ENCODE peak calls at places on chromosomes 3 and 15, in eight cellular contexts. L, Y, S, K, P, E, I and B are unnamed samples.

GRCh38 chr15:90681480-90681879 is 35.7 kb upstream of the BLM start:
- DNase-seq in L (peak; percentile 31), Y (no peak), S (no peak), K (no peak), P (peak; percentile 84), E (no peak), I (peak; percentile 89), B (no peak)

GRCh38 chr3:147886889-147887288 is 477.7 kb downstream of the ZIC1 start:
- DNase-seq in L (no peak), Y (no peak), S (no peak), K (no peak), P (no peak), E (no peak), I (no peak), B (no peak)

GRCh38 chr15:36330598-36330997 is 248.8 kb upstream of the CDIN1 start:
- DNase-seq in L (no peak), Y (no peak), S (no peak), K (no peak), P (no peak), E (no peak), I (no peak), B (no peak)

GRCh38 chr3:181868576-181868975 is 156.9 kb downstream of the SOX2 start:
- DNase-seq in L (no peak), Y (no peak), S (no peak), K (no peak), P (no peak), E (no peak), I (no peak), B (no peak)

GRCh38 chr3:194900886-194901522 is 215.3 kb downstream of the FAM43A start:
- DNase-seq in L (no peak), Y (no peak), S (no peak), K (no peak), P (no peak), E (no peak), I (no peak), B (no peak)

GRCh38 chr3:50604628-50605588 is 6.7 kb downstream of the CISH start:
- DNase-seq in L (peak; percentile 91), Y (no peak), S (peak; percentile 88), K (peak; percentile 30), P (no peak), E (no peak), I (no peak), B (no peak)

GRCh38 chr15:79541176-79541575 is 109.0 kb downstream of the MINAR1 start:
- DNase-seq in L (no peak), Y (no peak), S (no peak), K (no peak), P (no peak), E (no peak), I (no peak), B (no peak)

GRCh38 chr3:141660598-141660947 is 77.5 kb upstream of the RNF7 start:
- DNase-seq in L (no peak), Y (no peak), S (peak; percentile 78), K (no peak), P (no peak), E (peak; percentile 24), I (no peak), B (no peak)

GRCh38 chr3:159266779-159267178 is 464.9 kb downstream of the MFSD1 start:
- DNase-seq in L (no peak), Y (no peak), S (no peak), K (no peak), P (peak; percentile 40), E (peak; percentile 11), I (peak; percentile 17), B (no peak)

GRCh38 chr15:60773893-60774292 is 295.0 kb upstream of the ICE2 start:
- DNase-seq in L (no peak), Y (no peak), S (no peak), K (no peak), P (peak; percentile 37), E (no peak), I (peak; percentile 14), B (no peak)

GRCh38 chr3:160084998-160085397 is 96.4 kb downstream of the IL12A start:
- DNase-seq in L (no peak), Y (no peak), S (no peak), K (no peak), P (no peak), E (no peak), I (no peak), B (no peak)

GRCh38 chr3:102207173-102207572 is 227.6 kb upstream of the ZPLD1 start:
- DNase-seq in L (peak; percentile 20), Y (no peak), S (no peak), K (no peak), P (no peak), E (no peak), I (no peak), B (no peak)

GRCh38 chr3:102205647-102206046 is 229.2 kb upstream of the ZPLD1 start:
- DNase-seq in L (no peak), Y (no peak), S (no peak), K (no peak), P (no peak), E (no peak), I (no peak), B (no peak)

DNA sequence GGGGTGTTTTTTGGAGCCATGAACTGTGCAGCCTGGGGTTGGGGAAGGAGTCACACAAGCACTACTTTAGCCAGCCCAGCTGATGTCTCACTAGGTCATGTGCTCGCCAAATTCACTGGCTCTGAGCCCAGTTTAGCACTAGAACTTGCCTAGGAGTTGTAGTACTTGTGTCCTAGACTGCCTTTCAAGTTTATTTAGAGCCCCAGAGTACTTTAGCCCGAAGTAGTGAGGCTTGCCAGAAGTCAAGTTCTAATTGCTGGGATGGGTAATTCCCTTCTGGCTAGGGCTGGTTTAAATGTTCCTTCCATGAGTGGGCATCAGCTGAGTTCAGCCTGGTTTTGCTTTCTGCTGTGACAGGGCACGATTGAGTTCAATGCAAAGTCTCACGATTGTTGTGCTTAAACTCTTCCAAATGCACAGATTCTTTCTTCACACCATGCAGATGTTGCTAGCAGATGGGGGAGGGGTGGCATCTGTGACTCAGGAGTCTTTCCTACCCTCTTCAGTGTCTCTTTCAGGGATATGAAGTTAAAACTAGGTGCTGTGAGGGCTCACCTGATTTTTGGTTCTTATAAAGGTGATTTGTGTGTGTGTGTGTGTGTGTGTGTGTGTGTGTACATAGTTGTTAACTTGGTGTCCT is 228.2 kb upstream of the ZPLD1 start:
- DNase-seq in L (peak; percentile 83), Y (no peak), S (no peak), K (no peak), P (peak; percentile 86), E (peak; percentile 38), I (peak; percentile 86), B (no peak)
- H3K27ac ChIP-seq in L (peak overlapping the region; percentile 62), Y (no peak overlapping the region), S (peak overlapping the region; percentile 56), K (peak overlapping the region; percentile 62), P (no peak overlapping the region), E (no peak overlapping the region), I (no peak overlapping the region), B (no peak overlapping the region)

GRCh38 chr3:420584-420983 is 224.0 kb downstream of the CHL1 start:
- DNase-seq in L (no peak), Y (no peak), S (no peak), K (no peak), P (no peak), E (no peak), I (no peak), B (no peak)
- H3K9me3 ChIP-seq in L (no peaks in the 10 kb centered on the region), Y (no peaks in the 10 kb centered on the region), S (no peaks in the 10 kb centered on the region), K (no peaks in the 10 kb centered on the region), P (no peaks in the 10 kb centered on the region), E (no peaks in the 10 kb centered on the region), I (no peaks in the 10 kb centered on the region), B (no peaks in the 10 kb centered on the region)

DNA sequence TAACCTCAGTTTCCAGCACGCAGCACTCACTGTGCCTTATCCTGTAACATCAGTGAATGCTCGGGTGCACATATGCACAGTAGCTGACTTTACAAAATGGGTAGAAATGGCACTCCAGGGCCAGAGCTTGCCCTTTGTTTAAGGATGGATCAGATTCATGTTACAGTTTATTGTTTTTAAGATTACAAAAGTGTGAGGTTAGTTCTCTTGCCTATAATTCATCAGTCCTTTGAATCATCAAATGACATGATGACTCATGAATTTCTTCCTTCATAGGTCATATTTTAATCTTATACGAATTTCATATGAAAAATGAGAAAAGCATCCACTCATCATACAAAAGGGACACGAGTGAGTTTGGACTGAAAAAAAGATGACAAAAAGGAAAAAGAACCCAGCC is 545.3 kb downstream of the GBE1 start:
- DNase-seq in L (no peak), Y (no peak), S (no peak), K (no peak), P (peak; percentile 15), E (no peak), I (peak; percentile 73), B (no peak)
- H3K27ac ChIP-seq in L (no peak overlapping the region), Y (no peak overlapping the region), S (no peak overlapping the region), K (peak overlapping the region; percentile 26), P (no peak overlapping the region), E (no peak overlapping the region), I (no peak overlapping the region), B (no peak overlapping the region)

GRCh38 chr3:76177650-76178049 is 392.3 kb upstream of the ZNF717 start:
- DNase-seq in L (no peak), Y (no peak), S (no peak), K (no peak), P (no peak), E (no peak), I (no peak), B (no peak)
- H3K9me3 ChIP-seq in L (no peaks in the 10 kb centered on the region), Y (no peaks in the 10 kb centered on the region), S (no peaks in the 10 kb centered on the region), K (no peaks in the 10 kb centered on the region), P (no peaks in the 10 kb centered on the region), E (no peaks in the 10 kb centered on the region), I (no peaks in the 10 kb centered on the region), B (no peaks in the 10 kb centered on the region)

GRCh38 chr3:53519047-53519717 is 24.8 kb downstream of the CACNA1D start:
- DNase-seq in L (no peak), Y (no peak), S (no peak), K (no peak), P (no peak), E (no peak), I (peak; percentile 5), B (no peak)

GRCh38 chr3:53518495-53518981 is 24.1 kb downstream of the CACNA1D start:
- DNase-seq in L (no peak), Y (no peak), S (no peak), K (no peak), P (peak; percentile 34), E (no peak), I (peak; percentile 28), B (no peak)

GRCh38 chr3:53513556-53514190 is 19.3 kb downstream of the CACNA1D start:
- DNase-seq in L (no peak), Y (no peak), S (no peak), K (no peak), P (no peak), E (peak; percentile 23), I (no peak), B (no peak)

GRCh38 chr3:53516339-53516738 is 21.9 kb downstream of the CACNA1D start:
- DNase-seq in L (no peak), Y (no peak), S (no peak), K (no peak), P (no peak), E (no peak), I (no peak), B (no peak)
- H3K27ac ChIP-seq in L (no peak overlapping the region), Y (no peak overlapping the region), S (no peak overlapping the region), K (no peak overlapping the region), P (no peak overlapping the region), E (no peak overlapping the region), I (no peak overlapping the region), B (no peak overlapping the region)

DNA sequence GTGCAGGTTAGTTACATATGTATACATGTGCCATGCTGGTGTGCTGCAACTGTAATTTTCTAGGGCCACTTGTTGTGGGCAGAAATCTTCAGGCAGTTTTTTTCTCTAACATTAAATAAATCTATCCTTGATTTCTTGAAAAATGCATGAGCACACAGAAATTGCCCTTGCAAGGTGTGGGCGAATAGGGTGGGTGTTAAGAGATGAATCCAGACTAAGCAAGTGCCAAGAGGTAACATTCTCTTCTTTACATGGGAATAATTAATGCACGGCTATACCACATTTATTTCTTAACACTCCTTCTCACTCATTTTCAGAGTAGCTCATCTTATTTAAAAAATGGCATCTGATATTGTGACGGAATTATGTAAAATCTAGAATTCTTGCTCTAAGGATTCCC is 719.6 kb downstream of the AGBL1 start:
- DNase-seq in L (no peak), Y (no peak), S (no peak), K (no peak), P (no peak), E (no peak), I (no peak), B (no peak)
- H3K9me3 ChIP-seq in L (no peaks in the 10 kb centered on the region), Y (no peaks in the 10 kb centered on the region), S (no peaks in the 10 kb centered on the region), K (no peaks in the 10 kb centered on the region), P (no peaks in the 10 kb centered on the region), E (no peaks in the 10 kb centered on the region), I (no peaks in the 10 kb centered on the region), B (no peaks in the 10 kb centered on the region)